ENCODE peak calls at places on chromosome 22, in six cellular contexts. T is T-helper 1 cell, P is NCI-H446 treated with DMSO at 0.1 percent for 48 hours, F is cardiac muscle cell, S is WTC11, U is mesenteric fat pad. G is an unnamed sample.

GRCh38 chr22:37433786-37434185 is 6.5 kb upstream of the ELFN2 start:
- DNase-seq in P (no peak), U (no peak), T (no peak), F (no peak), S (no peak), G (no peak)

GRCh38 chr22:33110562-33111163 is 52.5 kb upstream of the SYN3 start:
- DNase-seq in P (no peak), S (no peak), F (no peak), U (no peak), T (no peak), G (no peak)

GRCh38 chr22:19876314-19876940 is 21.8 kb upstream of the GNB1L start:
- DNase-seq in F (no peak), U (peak), P (no peak), T (no peak), S (peak), G (no peak)

GRCh38 chr22:21029486-21030025 is 2.8 kb downstream of the SLC7A4 start:
- DNase-seq in S (no peak), F (no peak), P (no peak), U (no peak), T (no peak), G (no peak)

GRCh38 chr22:42202669-42203068 is 67.8 kb downstream of the TCF20 start:
- DNase-seq in F (peak), S (no peak), T (peak), P (no peak), U (no peak), G (peak)

GRCh38 chr22:36413022-36413770 is 25.4 kb upstream of the MYH9 start:
- DNase-seq in T (no peak), P (no peak), U (no peak), S (no peak), F (no peak), G (no peak)

GRCh38 chr22:43722444-43722843 is 89.7 kb downstream of the EFCAB6 start:
- DNase-seq in U (no peak), P (no peak), S (no peak), T (no peak), F (no peak), G (no peak)

GRCh38 chr22:29260601-29261315 is 7.0 kb downstream of the RHBDD3 start:
- DNase-seq in F (no peak), U (peak), S (no peak), T (no peak), P (no peak), G (no peak)

GRCh38 chr22:44109417-44109816 is 71.3 kb upstream of the PARVG start:
- DNase-seq in P (no peak), U (no peak), T (no peak), F (no peak), S (no peak), G (no peak)

GRCh38 chr22:49269928-49270327 is 557.7 kb downstream of the BRD1 start:
- DNase-seq in U (peak), T (no peak), P (no peak), F (no peak), S (peak), G (no peak)

GRCh38 chr22:28799125-28799833 is 1.1 kb downstream of the XBP1 start:
- DNase-seq in U (no peak), F (peak), S (no peak), T (peak), P (no peak), G (no peak)

GRCh38 chr22:38754247-38755154 is 1.3 kb downstream of the SUN2 start:
- DNase-seq in S (no peak), F (peak), P (peak), T (peak), U (no peak), G (no peak)

GRCh38 chr22:22752556-22753477 is 108.4 kb downstream of the GGTLC2 start:
- DNase-seq in P (no peak), S (no peak), U (no peak), F (peak), T (no peak), G (peak)

GRCh38 chr22:46035742-46036557 is 59.0 kb upstream of the WNT7B start:
- DNase-seq in F (peak), P (peak), S (peak), U (peak), T (peak), G (peak)

GRCh38 chr22:45537734-45538181 is 35.1 kb downstream of the FBLN1 start:
- DNase-seq in U (no peak), T (no peak), F (peak), P (peak), S (no peak), G (no peak)

GRCh38 chr22:38831166-38831945 is 12.5 kb downstream of the NPTXR start:
- DNase-seq in S (no peak), P (peak), T (no peak), F (peak), U (no peak), G (no peak)

GRCh38 chr22:22342697-22343602 is 98.4 kb downstream of the VPREB1 start:
- DNase-seq in P (no peak), T (peak), S (peak), F (peak), U (no peak), G (peak)

GRCh38 chr22:16789860-16790493 is 35.2 kb downstream of the XKR3 start:
- DNase-seq in T (no peak), P (no peak), S (no peak), F (no peak), U (no peak), G (no peak)

GRCh38 chr22:24473278-24473677 is 21.9 kb upstream of the UPB1 start:
- DNase-seq in P (no peak), S (no peak), F (no peak), U (no peak), T (no peak), G (no peak)

GRCh38 chr22:49638788-49639187 is 188.9 kb downstream of the BRD1 start:
- DNase-seq in U (no peak), T (no peak), S (no peak), F (no peak), P (no peak), G (no peak)

GRCh38 chr22:37594237-37594636 is 14.3 kb upstream of the LGALS2 start:
- DNase-seq in F (no peak), P (no peak), S (no peak), U (no peak), T (no peak), G (no peak)

GRCh38 chr22:42990131-42990838 is 24.7 kb downstream of the PACSIN2 start:
- DNase-seq in T (no peak), F (peak), U (no peak), S (no peak), P (no peak), G (no peak)

GRCh38 chr22:38246692-38247091 is 26.1 kb downstream of the TMEM184B start:
- DNase-seq in T (no peak), U (no peak), S (no peak), F (no peak), P (no peak), G (no peak)

GRCh38 chr22:23115369-23115768 is 26.4 kb downstream of the RSPH14 start:
- DNase-seq in U (no peak), F (no peak), P (no peak), T (no peak), S (no peak), G (no peak)

GRCh38 chr22:19872779-19873137 is 18.1 kb upstream of the GNB1L start:
- DNase-seq in T (no peak), U (peak), P (no peak), F (no peak), S (peak), G (no peak)